ENCODE peak calls at places on chromosomes 6 and 20, in ten cellular contexts. T, B, U, L, X, M, Z, G, Y and V are unnamed samples.

GRCh38 chr6:168093634-168094033 is 14.6 kb upstream of the FRMD1 start:
- DNase-seq in T (no peak), B (no peak), U (no peak), L (no peak), X (no peak), M (no peak), Z (no peak), G (no peak), Y (no peak), V (no peak)

GRCh38 chr20:17858450-17859001 is 110.1 kb downstream of the SNX5 start:
- DNase-seq in T (no peak), B (no peak), U (no peak), L (no peak), X (no peak), M (no peak), Z (no peak), G (no peak), Y (no peak), V (peak)

GRCh38 chr6:28353981-28354676 is 4.4 kb downstream of the ZKSCAN3 start:
- DNase-seq in T (no peak), B (no peak), U (no peak), L (peak), X (peak), M (no peak), Z (peak), G (no peak), Y (no peak), V (no peak)

GRCh38 chr6:33072508-33073100 is 845 bp downstream of the HLA-DPA1 start:
- DNase-seq in T (no peak), B (no peak), U (no peak), L (no peak), X (no peak), M (no peak), Z (no peak), G (no peak), Y (no peak), V (no peak)

GRCh38 chr20:62527781-62528180 is 52.0 kb upstream of the GATA5 start:
- DNase-seq in T (no peak), B (no peak), U (no peak), L (no peak), X (no peak), M (no peak), Z (no peak), G (no peak), Y (no peak), V (no peak)

GRCh38 chr6:156420172-156420993 is 356.8 kb upstream of the ARID1B start:
- DNase-seq in T (no peak), B (no peak), U (no peak), L (peak), X (peak), M (no peak), Z (no peak), G (no peak), Y (no peak), V (no peak)

GRCh38 chr20:17473662-17474061 is 57.5 kb downstream of the BFSP1 start:
- DNase-seq in T (no peak), B (no peak), U (no peak), L (no peak), X (no peak), M (no peak), Z (no peak), G (no peak), Y (no peak), V (no peak)

GRCh38 chr6:28161410-28162079 is 19.9 kb downstream of the ZKSCAN8 start:
- DNase-seq in T (no peak), B (peak), U (no peak), L (peak), X (peak), M (peak), Z (peak), G (peak), Y (peak), V (peak)

GRCh38 chr6:14781707-14782306 is 464.1 kb upstream of the JARID2 start:
- DNase-seq in T (no peak), B (no peak), U (no peak), L (no peak), X (no peak), M (no peak), Z (no peak), G (no peak), Y (no peak), V (no peak)

GRCh38 chr6:47992805-47993204 is 118.2 kb downstream of the PTCHD4 start:
- DNase-seq in T (no peak), B (no peak), U (no peak), L (no peak), X (no peak), M (no peak), Z (no peak), G (no peak), Y (no peak), V (no peak)

GRCh38 chr6:125477849-125478248 is 176.1 kb upstream of the HDDC2 start:
- DNase-seq in T (no peak), B (no peak), U (no peak), L (no peak), X (peak), M (no peak), Z (no peak), G (no peak), Y (no peak), V (no peak)

GRCh38 chr6:68975064-68975463 is 340.0 kb downstream of the ADGRB3 start:
- DNase-seq in T (no peak), B (no peak), U (no peak), L (peak), X (no peak), M (no peak), Z (no peak), G (peak), Y (no peak), V (no peak)

GRCh38 chr6:97697450-97697849 is 414.4 kb upstream of the MMS22L start:
- DNase-seq in T (no peak), B (no peak), U (no peak), L (peak), X (peak), M (no peak), Z (no peak), G (no peak), Y (no peak), V (no peak)

GRCh38 chr6:143074101-143074500 is 13.4 kb downstream of the AIG1 start:
- DNase-seq in T (no peak), B (no peak), U (no peak), L (no peak), X (no peak), M (no peak), Z (no peak), G (no peak), Y (no peak), V (no peak)

GRCh38 chr6:139887275-139887674 is 512.8 kb upstream of the CITED2 start:
- DNase-seq in T (no peak), B (no peak), U (no peak), L (no peak), X (no peak), M (no peak), Z (no peak), G (no peak), Y (no peak), V (no peak)

GRCh38 chr20:2516399-2516798 is 7.7 kb upstream of the ZNF343 start:
- DNase-seq in T (no peak), B (no peak), U (no peak), L (no peak), X (no peak), M (no peak), Z (no peak), G (no peak), Y (no peak), V (no peak)

GRCh38 chr20:48025661-48026060 is 240.4 kb upstream of the SULF2 start:
- DNase-seq in T (no peak), B (no peak), U (no peak), L (peak), X (peak), M (no peak), Z (no peak), G (no peak), Y (no peak), V (no peak)

GRCh38 chr20:38032585-38033329 is 499 bp downstream of the TTI1 start:
- DNase-seq in T (no peak), B (no peak), U (no peak), L (no peak), X (no peak), M (no peak), Z (no peak), G (no peak), Y (no peak), V (peak)

GRCh38 chr6:20946037-20946436 is 411.8 kb downstream of the CDKAL1 start:
- DNase-seq in T (no peak), B (no peak), U (peak), L (peak), X (peak), M (no peak), Z (no peak), G (no peak), Y (no peak), V (no peak)

GRCh38 chr6:144339859-144340452 is 54.8 kb downstream of the UTRN start:
- DNase-seq in T (no peak), B (no peak), U (no peak), L (no peak), X (no peak), M (no peak), Z (no peak), G (no peak), Y (no peak), V (no peak)

GRCh38 chr6:20838113-20838512 is 303.9 kb downstream of the CDKAL1 start:
- DNase-seq in T (no peak), B (no peak), U (no peak), L (no peak), X (no peak), M (no peak), Z (no peak), G (no peak), Y (no peak), V (no peak)

GRCh38 chr6:5167501-5167900 is 82.4 kb downstream of the PPP1R3G start:
- DNase-seq in T (no peak), B (no peak), U (no peak), L (peak), X (peak), M (no peak), Z (no peak), G (no peak), Y (no peak), V (no peak)

GRCh38 chr6:2881358-2881885 is 21.7 kb downstream of the SERPINB9 start:
- DNase-seq in T (no peak), B (no peak), U (no peak), L (no peak), X (no peak), M (no peak), Z (no peak), G (no peak), Y (no peak), V (no peak)

GRCh38 chr6:33771342-33772113 is 17.4 kb downstream of the LEMD2 start:
- DNase-seq in T (peak), B (peak), U (peak), L (peak), X (peak), M (peak), Z (peak), G (peak), Y (peak), V (peak)

GRCh38 chr6:93416575-93417420 is 2.6 kb downstream of the EPHA7 start:
- DNase-seq in T (no peak), B (no peak), U (no peak), L (peak), X (no peak), M (no peak), Z (peak), G (peak), Y (peak), V (no peak)

GRCh38 chr20:49345538-49345937 is 67.7 kb upstream of the ZNFX1 start:
- DNase-seq in T (peak), B (no peak), U (peak), L (peak), X (peak), M (no peak), Z (no peak), G (no peak), Y (no peak), V (no peak)

GRCh38 chr6:144478487-144478886 is 193.4 kb downstream of the UTRN start:
- DNase-seq in T (no peak), B (no peak), U (no peak), L (no peak), X (peak), M (peak), Z (no peak), G (no peak), Y (no peak), V (no peak)

GRCh38 chr20:11777861-11778570 is 139.7 kb upstream of the BTBD3 start:
- DNase-seq in T (no peak), B (no peak), U (peak), L (peak), X (peak), M (no peak), Z (no peak), G (no peak), Y (no peak), V (no peak)

GRCh38 chr6:151148111-151148510 is 91.7 kb upstream of the AKAP12 start:
- DNase-seq in T (no peak), B (no peak), U (no peak), L (no peak), X (no peak), M (no peak), Z (no peak), G (no peak), Y (no peak), V (no peak)

GRCh38 chr6:148445620-148446019 is 103.0 kb downstream of the SASH1 start:
- DNase-seq in T (no peak), B (no peak), U (peak), L (peak), X (peak), M (no peak), Z (no peak), G (no peak), Y (no peak), V (no peak)

GRCh38 chr6:22436134-22436533 is 133.2 kb upstream of the HDGFL1 start:
- DNase-seq in T (no peak), B (no peak), U (no peak), L (no peak), X (no peak), M (no peak), Z (no peak), G (no peak), Y (no peak), V (no peak)

GRCh38 chr20:21101453-21102251 is 4.5 kb downstream of the LINC00237 start:
- DNase-seq in T (no peak), B (no peak), U (no peak), L (no peak), X (no peak), M (no peak), Z (no peak), G (peak), Y (peak), V (peak)

GRCh38 chr6:14216931-14217684 is 99.5 kb downstream of the CD83 start:
- DNase-seq in T (peak), B (no peak), U (peak), L (peak), X (peak), M (no peak), Z (no peak), G (no peak), Y (no peak), V (no peak)

GRCh38 chr20:43538855-43539700 is 19.7 kb upstream of the SGK2 start:
- DNase-seq in T (no peak), B (no peak), U (no peak), L (no peak), X (no peak), M (no peak), Z (peak), G (no peak), Y (no peak), V (no peak)

GRCh38 chr20:49282584-49283171 is 4.8 kb upstream of the ZNFX1 start:
- DNase-seq in T (no peak), B (no peak), U (no peak), L (no peak), X (no peak), M (no peak), Z (no peak), G (no peak), Y (no peak), V (no peak)

GRCh38 chr20:34271961-34272360 is 30.7 kb downstream of the ASIP start:
- DNase-seq in T (peak), B (no peak), U (peak), L (peak), X (peak), M (no peak), Z (no peak), G (no peak), Y (no peak), V (no peak)

GRCh38 chr6:125952764-125953501 is 3.6 kb upstream of the HINT3 start:
- DNase-seq in T (no peak), B (no peak), U (peak), L (no peak), X (peak), M (no peak), Z (peak), G (no peak), Y (no peak), V (no peak)

GRCh38 chr6:168039301-168039700 is 39.7 kb downstream of the FRMD1 start:
- DNase-seq in T (no peak), B (no peak), U (no peak), L (no peak), X (no peak), M (no peak), Z (no peak), G (no peak), Y (no peak), V (no peak)

DNA sequence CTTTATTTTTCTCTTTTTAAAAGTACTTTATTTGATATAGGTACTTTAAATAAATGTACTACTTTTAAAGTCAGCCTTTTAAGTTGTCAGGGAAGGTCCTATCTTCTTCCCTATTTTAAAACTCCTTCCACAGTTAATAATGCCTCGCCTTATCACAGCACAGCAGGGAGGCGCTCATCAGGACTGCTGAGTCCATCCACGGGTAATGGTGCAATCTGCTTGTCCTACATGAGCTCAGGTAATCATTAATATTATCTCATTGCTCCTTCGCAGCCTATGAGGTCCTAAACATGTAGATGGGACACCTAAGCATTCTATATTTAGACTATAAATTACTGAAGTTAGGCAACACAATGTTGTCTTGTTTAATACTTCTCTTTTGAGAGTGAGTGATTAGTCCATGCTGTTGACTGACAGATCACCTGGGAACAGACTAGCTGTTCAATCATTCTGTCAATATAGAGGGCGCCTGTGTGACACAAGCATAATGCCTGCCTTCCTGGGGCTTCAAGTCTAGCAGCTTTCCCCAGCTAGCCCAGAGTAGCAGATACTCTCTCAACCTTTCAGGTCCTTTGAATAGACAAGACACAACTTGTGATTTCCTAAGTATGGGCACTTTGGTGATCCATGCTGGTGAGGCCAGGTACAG is 91.0 kb downstream of the FYN start:
- DNase-seq in T (no peak), B (no peak), U (no peak), L (no peak), X (no peak), M (no peak), Z (no peak), G (no peak), Y (no peak), V (no peak)
- TF ChIP-seq CTCF in T (no peak), B (no peak), U (no peak), L (no peak), X (no peak), M (no peak), Z (no peak), G (no peak), Y (no peak), V (no peak)

DNA sequence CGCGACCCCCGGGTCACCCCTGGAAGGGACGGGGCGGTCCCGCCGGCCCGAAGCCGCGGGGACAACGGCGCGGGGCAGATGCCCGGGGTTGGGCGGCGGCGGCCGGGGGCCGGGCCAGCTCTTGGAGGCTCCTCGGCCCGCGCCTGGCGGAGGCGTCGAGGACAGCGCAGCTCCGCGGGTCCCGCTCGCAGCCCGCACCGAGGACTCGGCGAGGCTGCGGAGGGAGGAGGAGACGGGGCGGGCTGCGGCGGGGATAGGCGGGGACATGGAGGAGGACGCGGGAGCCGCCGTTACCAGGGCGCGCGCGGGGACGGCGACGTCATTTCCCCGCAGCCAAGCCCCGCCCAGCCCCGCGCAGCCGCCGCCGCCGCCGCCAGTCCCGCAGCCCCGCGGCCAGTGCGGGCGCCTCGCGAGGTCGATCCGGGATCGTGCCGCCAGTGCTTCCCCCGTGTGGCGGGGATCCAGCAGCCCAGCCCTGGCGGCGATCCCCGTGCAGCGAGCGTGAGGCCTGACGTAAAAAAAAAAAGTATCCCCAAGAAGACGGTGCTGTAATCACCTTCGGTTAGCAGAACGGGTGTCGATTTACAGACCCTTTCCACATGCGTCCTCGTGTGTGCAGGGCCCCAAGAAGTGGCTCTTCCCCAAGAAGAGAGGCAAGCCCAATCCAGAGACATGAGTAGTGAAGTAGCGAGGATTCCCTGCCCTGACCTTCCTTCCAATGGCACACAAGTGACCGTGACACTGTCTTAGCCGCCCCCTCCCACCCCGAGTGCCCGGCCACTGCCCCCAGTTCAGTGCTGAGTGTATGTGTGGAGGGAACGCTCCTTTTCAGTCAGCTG is at the start of gene FAM184A:
- DNase-seq in T (peak), B (peak), U (peak), L (peak), X (peak), M (peak), Z (peak), G (peak), Y (peak), V (peak)
- TF ChIP-seq CTCF in T (peak), B (no peak), U (peak), L (peak), X (no peak), M (peak), Z (no peak), G (peak), Y (peak), V (peak)

DNA sequence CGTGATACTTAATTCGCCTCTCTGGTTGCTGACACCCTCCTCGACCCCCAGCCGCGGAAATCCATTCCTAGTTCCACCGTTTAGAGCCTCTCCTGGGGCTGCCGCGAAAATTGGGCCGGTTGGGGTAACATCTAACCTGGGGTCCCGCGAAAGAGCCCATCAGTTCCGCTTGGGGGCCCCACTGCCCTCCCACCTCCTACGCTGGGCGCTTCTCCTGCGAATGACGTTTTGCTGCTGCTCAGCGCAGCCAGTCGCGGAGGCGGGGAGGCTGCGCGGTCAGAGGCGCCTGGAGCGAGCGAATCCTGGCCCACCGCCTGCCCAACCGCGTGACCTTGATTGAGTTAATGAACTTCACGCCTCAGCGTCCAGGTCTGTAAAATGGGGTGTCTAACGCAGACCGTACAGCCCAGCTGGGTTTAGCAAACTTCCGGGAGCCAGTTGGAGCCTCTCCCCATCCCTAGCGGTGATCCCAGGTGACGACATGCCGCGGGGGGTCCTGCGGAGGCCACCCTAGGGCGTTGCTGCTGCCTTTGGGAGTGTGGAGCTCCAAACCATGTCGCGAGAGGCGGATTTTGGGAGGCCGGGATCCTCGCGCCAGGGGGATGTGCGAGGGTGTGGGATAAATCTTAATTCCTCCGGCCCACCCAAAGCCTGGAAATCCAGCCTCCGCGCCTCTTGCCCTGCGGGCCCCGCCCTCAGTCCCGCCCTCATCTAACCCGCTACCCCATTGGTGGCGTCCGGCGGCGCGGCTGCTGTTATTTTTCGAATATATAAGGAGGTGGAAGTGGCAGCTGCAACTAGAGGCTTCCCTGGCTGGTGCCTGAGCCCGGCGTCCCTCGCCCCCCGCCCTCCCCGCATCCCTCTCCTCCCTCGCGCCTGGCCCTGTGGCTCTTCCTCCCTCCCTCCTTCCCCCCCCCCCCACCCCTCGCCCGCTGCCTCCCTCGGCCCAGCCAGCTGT is at the start of gene CDC25B:
- DNase-seq in T (peak), B (peak), U (peak), L (peak), X (peak), M (peak), Z (peak), G (peak), Y (peak), V (peak)
- TF ChIP-seq CTCF in T (peak), B (peak), U (peak), L (peak), X (peak), M (peak), Z (no peak), G (peak), Y (peak), V (peak)

GRCh38 chr6:113461153-113461897 is 395.8 kb upstream of the MARCKS start:
- DNase-seq in T (no peak), B (no peak), U (no peak), L (no peak), X (peak), M (no peak), Z (no peak), G (peak), Y (no peak), V (no peak)
- TF ChIP-seq CTCF in T (peak), B (no peak), U (peak), L (peak), X (peak), M (no peak), Z (no peak), G (no peak), Y (peak), V (no peak)